ENCODE peak calls at places on chromosomes 3 and 15, in seven cellular contexts. One of them, this sample, is unnamed. For H3K36me3, the result is how much of the 10 kb centered on the place peaks cover.

GRCh38 chr3:104907507-104907906 is 459.2 kb upstream of the ALCAM start:
- DNase-seq in endothelial cell of umbilical vein: peak
- DNase-seq in SK-N-SH: no peak
- DNase-seq in HCT116: no peak
- DNase-seq in GM12878: no peak
- DNase-seq in K562: no peak
- DNase-seq in H1: no peak
- DNase-seq in this sample: no peak

GRCh38 chr3:52195823-52196331 is 2.1 kb upstream of the ALAS1 start:
- DNase-seq in endothelial cell of umbilical vein: peak
- DNase-seq in K562: no peak
- DNase-seq in GM12878: no peak
- DNase-seq in SK-N-SH: no peak
- DNase-seq in HCT116: no peak
- DNase-seq in H1: no peak
- DNase-seq in this sample: peak

GRCh38 chr3:107988464-107989156 is 102.2 kb downstream of the CD47 start:
- DNase-seq in K562: no peak
- DNase-seq in endothelial cell of umbilical vein: peak
- DNase-seq in H1: no peak
- DNase-seq in GM12878: no peak
- DNase-seq in HCT116: no peak
- DNase-seq in SK-N-SH: no peak
- DNase-seq in this sample: no peak

GRCh38 chr3:195030791-195031321 is 240.1 kb downstream of the XXYLT1 start:
- DNase-seq in H1: no peak
- DNase-seq in K562: no peak
- DNase-seq in GM12878: no peak
- DNase-seq in HCT116: no peak
- DNase-seq in endothelial cell of umbilical vein: peak
- DNase-seq in SK-N-SH: peak
- DNase-seq in this sample: peak

GRCh38 chr15:91271565-91272153 is 171.6 kb downstream of the SV2B start:
- DNase-seq in HCT116: peak
- DNase-seq in H1: peak
- DNase-seq in GM12878: peak
- DNase-seq in K562: peak
- DNase-seq in SK-N-SH: peak
- DNase-seq in endothelial cell of umbilical vein: peak
- DNase-seq in this sample: peak

GRCh38 chr3:102194001-102194400 is 240.8 kb upstream of the ZPLD1 start:
- DNase-seq in K562: no peak
- DNase-seq in HCT116: no peak
- DNase-seq in H1: no peak
- DNase-seq in SK-N-SH: no peak
- DNase-seq in endothelial cell of umbilical vein: no peak
- DNase-seq in GM12878: no peak
- DNase-seq in this sample: no peak

GRCh38 chr3:13598926-13599886 is 50.3 kb downstream of the FBLN2 start:
- DNase-seq in H1: no peak
- DNase-seq in HCT116: no peak
- DNase-seq in SK-N-SH: no peak
- DNase-seq in endothelial cell of umbilical vein: no peak
- DNase-seq in GM12878: no peak
- DNase-seq in K562: no peak
- DNase-seq in this sample: no peak

GRCh38 chr3:86989611-86990010 is 1.3 kb downstream of the VGLL3 start:
- DNase-seq in K562: no peak
- DNase-seq in endothelial cell of umbilical vein: no peak
- DNase-seq in SK-N-SH: no peak
- DNase-seq in HCT116: no peak
- DNase-seq in H1: no peak
- DNase-seq in GM12878: no peak
- DNase-seq in this sample: no peak

GRCh38 chr3:186320862-186321568 is 41.0 kb downstream of the DGKG start:
- DNase-seq in HCT116: no peak
- DNase-seq in SK-N-SH: no peak
- DNase-seq in endothelial cell of umbilical vein: no peak
- DNase-seq in K562: no peak
- DNase-seq in H1: no peak
- DNase-seq in GM12878: no peak
- DNase-seq in this sample: no peak

GRCh38 chr3:55686720-55687254 is 199.7 kb upstream of the WNT5A start:
- DNase-seq in endothelial cell of umbilical vein: no peak
- DNase-seq in H1: no peak
- DNase-seq in SK-N-SH: no peak
- DNase-seq in K562: no peak
- DNase-seq in GM12878: no peak
- DNase-seq in HCT116: no peak
- DNase-seq in this sample: no peak

GRCh38 chr3:64802460-64802859 is 114.7 kb upstream of the ADAMTS9 start:
- DNase-seq in GM12878: no peak
- DNase-seq in H1: no peak
- DNase-seq in K562: no peak
- DNase-seq in endothelial cell of umbilical vein: peak
- DNase-seq in SK-N-SH: no peak
- DNase-seq in HCT116: no peak
- DNase-seq in this sample: no peak

GRCh38 chr3:17833786-17834559 is 91.5 kb upstream of the TBC1D5 start:
- DNase-seq in endothelial cell of umbilical vein: no peak
- DNase-seq in HCT116: no peak
- DNase-seq in K562: no peak
- DNase-seq in GM12878: no peak
- DNase-seq in SK-N-SH: no peak
- DNase-seq in H1: no peak
- DNase-seq in this sample: no peak

GRCh38 chr3:130894873-130895330 is 1.0 kb downstream of the ATP2C1 start:
- DNase-seq in K562: no peak
- DNase-seq in H1: no peak
- DNase-seq in GM12878: no peak
- DNase-seq in HCT116: no peak
- DNase-seq in endothelial cell of umbilical vein: peak
- DNase-seq in SK-N-SH: no peak
- DNase-seq in this sample: no peak

DNA sequence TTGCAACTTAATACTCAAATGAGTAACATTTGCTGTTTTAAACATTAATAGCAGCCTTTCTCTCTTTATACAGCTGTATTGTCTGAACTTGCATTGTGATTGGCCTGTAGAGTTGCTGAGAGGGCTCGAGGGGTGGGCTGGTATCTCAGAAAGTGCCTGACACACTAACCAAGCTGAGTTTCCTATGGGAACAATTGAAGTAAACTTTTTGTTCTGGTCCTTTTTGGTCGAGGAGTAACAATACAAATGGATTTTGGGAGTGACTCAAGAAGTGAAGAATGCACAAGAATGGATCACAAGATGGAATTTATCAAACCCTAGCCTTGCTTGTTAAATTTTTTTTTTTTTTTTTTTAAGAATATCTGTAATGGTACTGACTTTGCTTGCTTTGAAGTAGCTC is 40.3 kb downstream of the CTNNB1 start:
- DNase-seq in endothelial cell of umbilical vein: no peak
- DNase-seq in SK-N-SH: no peak
- DNase-seq in GM12878: no peak
- DNase-seq in K562: no peak
- DNase-seq in H1: no peak
- DNase-seq in HCT116: no peak
- DNase-seq in this sample: no peak
- H3K36me3 ChIP-seq in endothelial cell of umbilical vein: under half
- H3K36me3 ChIP-seq in SK-N-SH: half or more
- H3K36me3 ChIP-seq in GM12878: under half
- H3K36me3 ChIP-seq in K562: half or more
- H3K36me3 ChIP-seq in H1: half or more
- H3K36me3 ChIP-seq in HCT116: under half
- H3K36me3 ChIP-seq in this sample: under half

GRCh38 chr3:115325539-115325938 is 178.5 kb upstream of the ZBTB20 start:
- DNase-seq in HCT116: no peak
- DNase-seq in SK-N-SH: no peak
- DNase-seq in GM12878: no peak
- DNase-seq in H1: peak
- DNase-seq in K562: peak
- DNase-seq in endothelial cell of umbilical vein: peak
- DNase-seq in this sample: peak
- TF ChIP-seq MAX in HCT116: no peak
- TF ChIP-seq MAX in SK-N-SH: no peak
- TF ChIP-seq MAX in GM12878: no peak
- TF ChIP-seq MAX in H1: peak
- TF ChIP-seq MAX in K562: no peak
- TF ChIP-seq MAX in endothelial cell of umbilical vein: no peak
- TF ChIP-seq MAX in this sample: no peak

DNA sequence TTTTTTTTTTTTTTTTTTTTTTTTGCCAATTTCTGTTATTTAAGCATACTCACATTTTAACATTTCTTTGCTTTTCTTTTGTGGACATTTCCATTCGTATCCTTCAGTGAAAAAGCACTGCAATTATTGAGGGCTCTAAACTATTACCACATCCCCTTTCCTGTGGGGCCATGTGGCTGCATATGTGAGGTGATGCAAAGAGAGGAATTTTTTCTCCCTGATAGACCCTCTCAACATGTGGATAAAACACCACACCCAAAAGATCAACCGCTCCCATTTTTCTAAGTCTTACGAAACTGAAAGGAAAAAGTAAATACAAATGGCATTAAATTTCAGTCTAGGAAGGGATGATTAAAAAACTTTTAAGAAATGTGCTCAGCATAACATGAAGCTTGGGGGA is 68.8 kb downstream of the DNAJC13 start:
- DNase-seq in endothelial cell of umbilical vein: no peak
- DNase-seq in GM12878: no peak
- DNase-seq in HCT116: no peak
- DNase-seq in SK-N-SH: no peak
- DNase-seq in K562: no peak
- DNase-seq in H1: no peak
- DNase-seq in this sample: no peak
- H3K36me3 ChIP-seq in endothelial cell of umbilical vein: under half
- H3K36me3 ChIP-seq in GM12878: under half
- H3K36me3 ChIP-seq in HCT116: under half
- H3K36me3 ChIP-seq in SK-N-SH: half or more
- H3K36me3 ChIP-seq in K562: under half
- H3K36me3 ChIP-seq in H1: under half
- H3K36me3 ChIP-seq in this sample: under half

GRCh38 chr3:8882171-8882593 is 81.1 kb downstream of the RAD18 start:
- DNase-seq in K562: peak
- DNase-seq in GM12878: no peak
- DNase-seq in H1: no peak
- DNase-seq in SK-N-SH: no peak
- DNase-seq in endothelial cell of umbilical vein: no peak
- DNase-seq in HCT116: no peak
- DNase-seq in this sample: no peak
- TF ChIP-seq MAX in K562: no peak
- TF ChIP-seq MAX in GM12878: no peak
- TF ChIP-seq MAX in H1: no peak
- TF ChIP-seq MAX in SK-N-SH: no peak
- TF ChIP-seq MAX in endothelial cell of umbilical vein: no peak
- TF ChIP-seq MAX in HCT116: no peak
- TF ChIP-seq MAX in this sample: no peak

DNA sequence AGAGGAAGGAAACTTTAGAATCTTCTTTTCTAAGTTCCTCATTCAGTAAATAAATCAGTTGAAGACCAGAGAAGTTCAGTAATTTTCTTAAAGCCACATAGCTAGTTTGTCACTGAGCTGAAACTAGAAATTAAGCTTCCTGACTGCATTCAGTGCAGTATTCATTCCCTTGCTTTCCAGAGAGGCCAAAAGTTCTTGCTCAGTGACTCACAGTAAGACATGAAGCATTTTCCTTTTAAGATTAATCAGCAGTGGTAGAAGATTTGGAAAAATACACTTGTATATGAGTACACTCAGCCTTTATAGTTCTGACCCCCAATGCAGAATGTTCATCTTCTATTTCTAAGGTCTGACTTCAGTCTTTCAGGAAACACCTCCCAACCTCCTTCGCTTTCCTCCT is 83.5 kb upstream of the TSEN2 start:
- DNase-seq in endothelial cell of umbilical vein: peak
- DNase-seq in SK-N-SH: no peak
- DNase-seq in K562: no peak
- DNase-seq in HCT116: peak
- DNase-seq in H1: no peak
- DNase-seq in GM12878: no peak
- DNase-seq in this sample: no peak
- H3K36me3 ChIP-seq in endothelial cell of umbilical vein: under half
- H3K36me3 ChIP-seq in SK-N-SH: under half
- H3K36me3 ChIP-seq in K562: under half
- H3K36me3 ChIP-seq in HCT116: under half
- H3K36me3 ChIP-seq in H1: under half
- H3K36me3 ChIP-seq in GM12878: under half
- H3K36me3 ChIP-seq in this sample: under half

DNA sequence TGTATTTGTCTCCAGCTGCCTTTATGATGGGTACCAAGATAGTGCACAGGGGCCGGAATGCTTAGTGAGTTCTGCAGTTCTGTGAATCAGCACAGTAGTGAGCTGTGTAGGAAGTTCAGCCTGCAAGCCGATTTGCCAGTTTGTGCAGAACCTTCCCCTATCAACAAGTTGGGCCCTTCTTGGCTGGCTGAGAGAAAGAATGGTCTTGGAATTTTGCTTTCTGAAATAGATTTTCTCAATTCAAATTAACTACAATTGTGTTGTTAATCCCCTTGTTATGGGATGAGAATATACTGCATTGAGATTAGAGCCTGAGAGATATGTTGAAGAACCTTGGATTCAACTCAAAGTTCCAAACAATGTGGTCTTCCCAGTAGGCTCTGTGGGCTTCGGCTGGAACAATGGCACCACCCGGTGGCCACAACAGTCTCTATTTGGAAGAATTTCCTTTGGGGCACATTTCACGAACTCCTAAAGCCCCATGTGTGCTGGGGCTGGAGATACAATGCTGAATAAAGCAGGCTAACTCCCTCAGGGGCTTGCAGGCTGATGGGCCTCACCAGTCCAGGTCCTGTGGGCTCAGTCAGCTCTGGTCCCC is 59.1 kb downstream of the TRIM42 start:
- DNase-seq in HCT116: no peak
- DNase-seq in K562: peak
- DNase-seq in endothelial cell of umbilical vein: peak
- DNase-seq in H1: peak
- DNase-seq in SK-N-SH: peak
- DNase-seq in GM12878: no peak
- DNase-seq in this sample: peak
- TF ChIP-seq MAX in HCT116: no peak
- TF ChIP-seq MAX in K562: no peak
- TF ChIP-seq MAX in endothelial cell of umbilical vein: no peak
- TF ChIP-seq MAX in H1: no peak
- TF ChIP-seq MAX in SK-N-SH: no peak
- TF ChIP-seq MAX in GM12878: no peak
- TF ChIP-seq MAX in this sample: no peak

DNA sequence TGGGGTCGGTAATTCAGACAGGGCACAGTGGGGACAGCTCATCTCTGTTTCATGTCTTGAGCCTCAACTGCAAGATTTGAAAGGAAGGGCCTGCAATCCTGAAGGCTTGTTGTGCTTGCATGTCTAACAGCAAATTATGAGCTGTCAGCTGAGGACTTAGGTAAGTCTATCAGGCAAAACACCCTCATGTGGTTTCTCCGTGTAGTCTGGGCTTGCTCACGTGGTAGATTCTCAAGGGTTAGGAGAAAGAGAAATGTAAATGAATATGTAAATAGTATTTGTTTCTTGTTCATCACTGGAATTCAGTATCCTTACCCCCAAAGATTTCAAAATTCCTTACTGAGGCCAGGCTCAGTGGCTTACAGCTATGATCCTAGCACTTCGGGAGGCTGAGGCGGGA is 30.1 kb upstream of the HYKK start:
- DNase-seq in GM12878: no peak
- DNase-seq in endothelial cell of umbilical vein: no peak
- DNase-seq in H1: no peak
- DNase-seq in SK-N-SH: no peak
- DNase-seq in K562: no peak
- DNase-seq in HCT116: no peak
- DNase-seq in this sample: no peak
- H3K36me3 ChIP-seq in GM12878: under half
- H3K36me3 ChIP-seq in endothelial cell of umbilical vein: under half
- H3K36me3 ChIP-seq in H1: half or more
- H3K36me3 ChIP-seq in SK-N-SH: half or more
- H3K36me3 ChIP-seq in K562: half or more
- H3K36me3 ChIP-seq in HCT116: under half
- H3K36me3 ChIP-seq in this sample: under half